ENCODE peak calls at places on chromosomes 12 and 14, in ten cellular contexts. One of them, this sample, is unnamed.

GRCh38 chr12:75814856-75815754 is 216.5 kb downstream of the PHLDA1 start:
- DNase-seq in uterus: peak
- DNase-seq in fibroblast of mammary gland: peak
- DNase-seq in astrocyte of the spinal cord: peak
- DNase-seq in ascending aorta: no peak
- DNase-seq in left ventricle myocardium inferior: no peak
- DNase-seq in tibial artery: no peak
- DNase-seq in heart right ventricle: peak
- DNase-seq in BE2C: peak
- DNase-seq in fibroblast of the aortic adventitia: peak
- DNase-seq in this sample: peak

GRCh38 chr12:106625976-106626375 is 43.2 kb downstream of the RFX4 start:
- DNase-seq in heart right ventricle: no peak
- DNase-seq in fibroblast of mammary gland: no peak
- DNase-seq in BE2C: no peak
- DNase-seq in astrocyte of the spinal cord: no peak
- DNase-seq in left ventricle myocardium inferior: no peak
- DNase-seq in ascending aorta: no peak
- DNase-seq in uterus: no peak
- DNase-seq in fibroblast of the aortic adventitia: no peak
- DNase-seq in tibial artery: no peak
- DNase-seq in this sample: no peak

GRCh38 chr12:76621582-76622024 is 62.0 kb upstream of the OSBPL8 start:
- DNase-seq in BE2C: peak
- DNase-seq in fibroblast of the aortic adventitia: peak
- DNase-seq in fibroblast of mammary gland: peak
- DNase-seq in astrocyte of the spinal cord: peak
- DNase-seq in heart right ventricle: peak
- DNase-seq in uterus: peak
- DNase-seq in ascending aorta: no peak
- DNase-seq in left ventricle myocardium inferior: peak
- DNase-seq in tibial artery: peak
- DNase-seq in this sample: peak

GRCh38 chr12:111363578-111363977 is 5.3 kb downstream of the PHETA1 start:
- DNase-seq in tibial artery: no peak
- DNase-seq in fibroblast of mammary gland: no peak
- DNase-seq in ascending aorta: no peak
- DNase-seq in uterus: no peak
- DNase-seq in heart right ventricle: no peak
- DNase-seq in left ventricle myocardium inferior: no peak
- DNase-seq in BE2C: no peak
- DNase-seq in fibroblast of the aortic adventitia: peak
- DNase-seq in astrocyte of the spinal cord: peak
- DNase-seq in this sample: peak

GRCh38 chr12:51622564-51622963 is 31.5 kb downstream of the SCN8A start:
- DNase-seq in BE2C: no peak
- DNase-seq in ascending aorta: no peak
- DNase-seq in heart right ventricle: no peak
- DNase-seq in fibroblast of the aortic adventitia: peak
- DNase-seq in astrocyte of the spinal cord: peak
- DNase-seq in uterus: no peak
- DNase-seq in tibial artery: no peak
- DNase-seq in left ventricle myocardium inferior: no peak
- DNase-seq in fibroblast of mammary gland: peak
- DNase-seq in this sample: no peak

GRCh38 chr14:75011356-75012097 is 8.8 kb downstream of the EIF2B2 start:
- DNase-seq in astrocyte of the spinal cord: peak
- DNase-seq in ascending aorta: no peak
- DNase-seq in heart right ventricle: no peak
- DNase-seq in tibial artery: no peak
- DNase-seq in BE2C: no peak
- DNase-seq in fibroblast of mammary gland: peak
- DNase-seq in fibroblast of the aortic adventitia: peak
- DNase-seq in uterus: no peak
- DNase-seq in left ventricle myocardium inferior: no peak
- DNase-seq in this sample: peak

GRCh38 chr12:123916729-123917128 is 55.9 kb downstream of the CCDC92 start:
- DNase-seq in left ventricle myocardium inferior: no peak
- DNase-seq in tibial artery: no peak
- DNase-seq in fibroblast of mammary gland: peak
- DNase-seq in astrocyte of the spinal cord: no peak
- DNase-seq in ascending aorta: no peak
- DNase-seq in BE2C: no peak
- DNase-seq in fibroblast of the aortic adventitia: no peak
- DNase-seq in heart right ventricle: no peak
- DNase-seq in uterus: no peak
- DNase-seq in this sample: no peak

GRCh38 chr14:49893309-49894213 is 679 bp downstream of the ARF6 start:
- DNase-seq in uterus: peak
- DNase-seq in left ventricle myocardium inferior: peak
- DNase-seq in BE2C: peak
- DNase-seq in heart right ventricle: peak
- DNase-seq in fibroblast of the aortic adventitia: no peak
- DNase-seq in fibroblast of mammary gland: no peak
- DNase-seq in tibial artery: peak
- DNase-seq in ascending aorta: no peak
- DNase-seq in astrocyte of the spinal cord: no peak
- DNase-seq in this sample: peak

GRCh38 chr14:73663548-73664212 is 18.9 kb downstream of the DNAL1 start:
- DNase-seq in uterus: no peak
- DNase-seq in fibroblast of mammary gland: no peak
- DNase-seq in tibial artery: no peak
- DNase-seq in astrocyte of the spinal cord: no peak
- DNase-seq in left ventricle myocardium inferior: no peak
- DNase-seq in fibroblast of the aortic adventitia: no peak
- DNase-seq in heart right ventricle: no peak
- DNase-seq in BE2C: no peak
- DNase-seq in ascending aorta: no peak
- DNase-seq in this sample: no peak

GRCh38 chr12:65946419-65946818 is 122.1 kb downstream of the HMGA2 start:
- DNase-seq in astrocyte of the spinal cord: no peak
- DNase-seq in fibroblast of the aortic adventitia: no peak
- DNase-seq in left ventricle myocardium inferior: no peak
- DNase-seq in uterus: no peak
- DNase-seq in fibroblast of mammary gland: no peak
- DNase-seq in ascending aorta: no peak
- DNase-seq in heart right ventricle: no peak
- DNase-seq in tibial artery: no peak
- DNase-seq in BE2C: no peak
- DNase-seq in this sample: no peak

GRCh38 chr12:44875417-44875953 is 630 bp downstream of the NELL2 start:
- DNase-seq in ascending aorta: no peak
- DNase-seq in BE2C: no peak
- DNase-seq in heart right ventricle: no peak
- DNase-seq in uterus: no peak
- DNase-seq in left ventricle myocardium inferior: no peak
- DNase-seq in tibial artery: no peak
- DNase-seq in fibroblast of the aortic adventitia: no peak
- DNase-seq in astrocyte of the spinal cord: no peak
- DNase-seq in fibroblast of mammary gland: no peak
- DNase-seq in this sample: no peak

GRCh38 chr14:62117718-62118164 is 355.5 kb downstream of the SNAPC1 start:
- DNase-seq in ascending aorta: no peak
- DNase-seq in heart right ventricle: no peak
- DNase-seq in left ventricle myocardium inferior: no peak
- DNase-seq in tibial artery: no peak
- DNase-seq in fibroblast of mammary gland: no peak
- DNase-seq in astrocyte of the spinal cord: peak
- DNase-seq in fibroblast of the aortic adventitia: no peak
- DNase-seq in BE2C: no peak
- DNase-seq in uterus: no peak
- DNase-seq in this sample: no peak

GRCh38 chr14:67385120-67385519 is 25.0 kb downstream of the EIF2S1 start:
- DNase-seq in ascending aorta: no peak
- DNase-seq in uterus: no peak
- DNase-seq in fibroblast of mammary gland: no peak
- DNase-seq in tibial artery: no peak
- DNase-seq in heart right ventricle: no peak
- DNase-seq in astrocyte of the spinal cord: no peak
- DNase-seq in fibroblast of the aortic adventitia: no peak
- DNase-seq in BE2C: no peak
- DNase-seq in left ventricle myocardium inferior: no peak
- DNase-seq in this sample: no peak

GRCh38 chr14:69713127-69713800 is 53.7 kb upstream of the SRSF5 start:
- DNase-seq in left ventricle myocardium inferior: no peak
- DNase-seq in astrocyte of the spinal cord: no peak
- DNase-seq in uterus: no peak
- DNase-seq in fibroblast of the aortic adventitia: no peak
- DNase-seq in ascending aorta: no peak
- DNase-seq in fibroblast of mammary gland: no peak
- DNase-seq in BE2C: no peak
- DNase-seq in tibial artery: no peak
- DNase-seq in heart right ventricle: no peak
- DNase-seq in this sample: no peak

GRCh38 chr14:22737052-22737451 is 29.4 kb upstream of the OXA1L start:
- DNase-seq in tibial artery: no peak
- DNase-seq in heart right ventricle: no peak
- DNase-seq in left ventricle myocardium inferior: no peak
- DNase-seq in astrocyte of the spinal cord: no peak
- DNase-seq in ascending aorta: no peak
- DNase-seq in BE2C: no peak
- DNase-seq in fibroblast of mammary gland: no peak
- DNase-seq in fibroblast of the aortic adventitia: no peak
- DNase-seq in uterus: no peak
- DNase-seq in this sample: peak

GRCh38 chr12:76558684-76559276 is 791 bp downstream of the OSBPL8 start:
- DNase-seq in tibial artery: peak
- DNase-seq in heart right ventricle: peak
- DNase-seq in BE2C: peak
- DNase-seq in uterus: peak
- DNase-seq in ascending aorta: peak
- DNase-seq in left ventricle myocardium inferior: peak
- DNase-seq in fibroblast of the aortic adventitia: peak
- DNase-seq in astrocyte of the spinal cord: peak
- DNase-seq in fibroblast of mammary gland: peak
- DNase-seq in this sample: peak

GRCh38 chr12:121793836-121794531 is 496 bp upstream of the RHOF start:
- DNase-seq in fibroblast of mammary gland: peak
- DNase-seq in fibroblast of the aortic adventitia: peak
- DNase-seq in heart right ventricle: peak
- DNase-seq in tibial artery: peak
- DNase-seq in uterus: peak
- DNase-seq in BE2C: peak
- DNase-seq in left ventricle myocardium inferior: peak
- DNase-seq in astrocyte of the spinal cord: peak
- DNase-seq in ascending aorta: peak
- DNase-seq in this sample: peak

GRCh38 chr14:72614891-72615410 is 278.9 kb downstream of the DPF3 start:
- DNase-seq in astrocyte of the spinal cord: no peak
- DNase-seq in heart right ventricle: no peak
- DNase-seq in uterus: no peak
- DNase-seq in BE2C: no peak
- DNase-seq in fibroblast of mammary gland: no peak
- DNase-seq in tibial artery: no peak
- DNase-seq in fibroblast of the aortic adventitia: no peak
- DNase-seq in ascending aorta: no peak
- DNase-seq in left ventricle myocardium inferior: no peak
- DNase-seq in this sample: peak
- H3K4me3 ChIP-seq in astrocyte of the spinal cord: no peak
- H3K4me3 ChIP-seq in heart right ventricle: no peak
- H3K4me3 ChIP-seq in uterus: no peak
- H3K4me3 ChIP-seq in BE2C: no peak
- H3K4me3 ChIP-seq in fibroblast of mammary gland: no peak
- H3K4me3 ChIP-seq in tibial artery: no peak
- H3K4me3 ChIP-seq in fibroblast of the aortic adventitia: no peak
- H3K4me3 ChIP-seq in ascending aorta: no peak
- H3K4me3 ChIP-seq in left ventricle myocardium inferior: no peak
- H3K4me3 ChIP-seq in this sample: no peak

GRCh38 chr12:115325858-115326257 is 641.9 kb upstream of the TBX3 start:
- DNase-seq in uterus: no peak
- DNase-seq in left ventricle myocardium inferior: no peak
- DNase-seq in tibial artery: no peak
- DNase-seq in astrocyte of the spinal cord: no peak
- DNase-seq in BE2C: no peak
- DNase-seq in fibroblast of the aortic adventitia: no peak
- DNase-seq in heart right ventricle: no peak
- DNase-seq in fibroblast of mammary gland: peak
- DNase-seq in ascending aorta: no peak
- DNase-seq in this sample: no peak

GRCh38 chr12:115320967-115321366 is 637.0 kb upstream of the TBX3 start:
- DNase-seq in astrocyte of the spinal cord: no peak
- DNase-seq in BE2C: peak
- DNase-seq in fibroblast of the aortic adventitia: peak
- DNase-seq in heart right ventricle: no peak
- DNase-seq in tibial artery: peak
- DNase-seq in fibroblast of mammary gland: no peak
- DNase-seq in uterus: peak
- DNase-seq in ascending aorta: no peak
- DNase-seq in left ventricle myocardium inferior: peak
- DNase-seq in this sample: peak

GRCh38 chr12:115323223-115323905 is 639.4 kb upstream of the TBX3 start:
- DNase-seq in fibroblast of mammary gland: peak
- DNase-seq in BE2C: no peak
- DNase-seq in heart right ventricle: no peak
- DNase-seq in ascending aorta: no peak
- DNase-seq in tibial artery: no peak
- DNase-seq in uterus: no peak
- DNase-seq in fibroblast of the aortic adventitia: peak
- DNase-seq in astrocyte of the spinal cord: peak
- DNase-seq in left ventricle myocardium inferior: no peak
- DNase-seq in this sample: peak

GRCh38 chr12:115322275-115322674 is 638.3 kb upstream of the TBX3 start:
- DNase-seq in BE2C: no peak
- DNase-seq in tibial artery: no peak
- DNase-seq in uterus: no peak
- DNase-seq in fibroblast of mammary gland: peak
- DNase-seq in astrocyte of the spinal cord: peak
- DNase-seq in fibroblast of the aortic adventitia: peak
- DNase-seq in left ventricle myocardium inferior: no peak
- DNase-seq in heart right ventricle: no peak
- DNase-seq in ascending aorta: no peak
- DNase-seq in this sample: no peak

GRCh38 chr12:115324949-115325638 is 641.1 kb upstream of the TBX3 start:
- DNase-seq in left ventricle myocardium inferior: no peak
- DNase-seq in ascending aorta: no peak
- DNase-seq in uterus: no peak
- DNase-seq in fibroblast of the aortic adventitia: peak
- DNase-seq in astrocyte of the spinal cord: no peak
- DNase-seq in heart right ventricle: no peak
- DNase-seq in fibroblast of mammary gland: peak
- DNase-seq in tibial artery: no peak
- DNase-seq in BE2C: no peak
- DNase-seq in this sample: no peak
- H3K4me3 ChIP-seq in left ventricle myocardium inferior: no peak
- H3K4me3 ChIP-seq in ascending aorta: no peak
- H3K4me3 ChIP-seq in uterus: no peak
- H3K4me3 ChIP-seq in fibroblast of the aortic adventitia: no peak
- H3K4me3 ChIP-seq in astrocyte of the spinal cord: no peak
- H3K4me3 ChIP-seq in heart right ventricle: no peak
- H3K4me3 ChIP-seq in fibroblast of mammary gland: no peak
- H3K4me3 ChIP-seq in tibial artery: no peak
- H3K4me3 ChIP-seq in BE2C: no peak
- H3K4me3 ChIP-seq in this sample: no peak

GRCh38 chr12:13941258-13942249 is 39.8 kb downstream of the GRIN2B start:
- DNase-seq in left ventricle myocardium inferior: no peak
- DNase-seq in BE2C: peak
- DNase-seq in ascending aorta: no peak
- DNase-seq in fibroblast of the aortic adventitia: peak
- DNase-seq in fibroblast of mammary gland: peak
- DNase-seq in heart right ventricle: peak
- DNase-seq in uterus: no peak
- DNase-seq in tibial artery: peak
- DNase-seq in astrocyte of the spinal cord: peak
- DNase-seq in this sample: peak
- H3K4me3 ChIP-seq in left ventricle myocardium inferior: no peak
- H3K4me3 ChIP-seq in BE2C: no peak
- H3K4me3 ChIP-seq in ascending aorta: no peak
- H3K4me3 ChIP-seq in fibroblast of the aortic adventitia: no peak
- H3K4me3 ChIP-seq in fibroblast of mammary gland: no peak
- H3K4me3 ChIP-seq in heart right ventricle: no peak
- H3K4me3 ChIP-seq in uterus: no peak
- H3K4me3 ChIP-seq in tibial artery: no peak
- H3K4me3 ChIP-seq in astrocyte of the spinal cord: no peak
- H3K4me3 ChIP-seq in this sample: no peak

GRCh38 chr14:37598085-37598972 is 2.9 kb downstream of the TTC6 start:
- DNase-seq in astrocyte of the spinal cord: no peak
- DNase-seq in ascending aorta: no peak
- DNase-seq in fibroblast of the aortic adventitia: no peak
- DNase-seq in left ventricle myocardium inferior: no peak
- DNase-seq in tibial artery: no peak
- DNase-seq in heart right ventricle: no peak
- DNase-seq in BE2C: no peak
- DNase-seq in uterus: no peak
- DNase-seq in fibroblast of mammary gland: no peak
- DNase-seq in this sample: no peak
- H3K4me3 ChIP-seq in astrocyte of the spinal cord: no peak
- H3K4me3 ChIP-seq in ascending aorta: peak
- H3K4me3 ChIP-seq in fibroblast of the aortic adventitia: no peak
- H3K4me3 ChIP-seq in left ventricle myocardium inferior: peak
- H3K4me3 ChIP-seq in tibial artery: no peak
- H3K4me3 ChIP-seq in heart right ventricle: peak
- H3K4me3 ChIP-seq in BE2C: no peak
- H3K4me3 ChIP-seq in uterus: no peak
- H3K4me3 ChIP-seq in fibroblast of mammary gland: peak
- H3K4me3 ChIP-seq in this sample: no peak

This sample was measured in osteoblast.